ENCODE peak calls at places on chromosomes 7 and 10, in five cellular contexts. R, Q, X, I and M are unnamed samples.

GRCh38 chr10:30736685-30737232 is 107.2 kb upstream of the LYZL2 start:
- DNase-seq in I (no peak), Q (peak), R (peak), X (no peak), M (no peak)

GRCh38 chr10:79438021-79438698 is 7.3 kb downstream of the ZCCHC24 start:
- DNase-seq in X (no peak), Q (no peak), R (peak), I (no peak), M (no peak)

GRCh38 chr7:21616796-21617436 is 74.1 kb downstream of the DNAH11 start:
- DNase-seq in I (no peak), R (no peak), X (no peak), Q (peak), M (no peak)

GRCh38 chr7:108094933-108095710 is 35.0 kb downstream of the LAMB4 start:
- DNase-seq in I (no peak), R (peak), X (no peak), Q (peak), M (no peak)

GRCh38 chr10:79407811-79408795 is 37.3 kb downstream of the ZCCHC24 start:
- DNase-seq in R (peak), I (no peak), X (peak), Q (peak), M (no peak)

GRCh38 chr7:17166824-17167379 is 131.6 kb upstream of the AHR start:
- DNase-seq in X (no peak), R (no peak), Q (no peak), I (no peak), M (no peak)

GRCh38 chr10:96643920-96644319 is 57.1 kb upstream of the TM9SF3 start:
- DNase-seq in Q (no peak), X (no peak), I (no peak), R (no peak), M (no peak)

GRCh38 chr10:43576062-43576461 is 1.6 kb upstream of the ZNF239 start:
- DNase-seq in X (no peak), R (no peak), Q (no peak), I (no peak), M (no peak)

GRCh38 chr10:69061305-69062161 is 26.4 kb upstream of the SRGN start:
- DNase-seq in R (peak), Q (peak), I (no peak), X (peak), M (no peak)

GRCh38 chr10:82267465-82267864 is 392.5 kb downstream of the NRG3 start:
- DNase-seq in R (no peak), Q (no peak), X (no peak), I (no peak), M (no peak)

GRCh38 chr7:50379082-50379481 is 71.1 kb downstream of the FIGNL1 start:
- DNase-seq in Q (no peak), R (no peak), I (peak), X (no peak), M (no peak)

GRCh38 chr7:39321245-39321644 is 245.0 kb upstream of the YAE1 start:
- DNase-seq in Q (no peak), X (no peak), I (no peak), R (no peak), M (no peak)

GRCh38 chr7:101140746-101141382 is 13.4 kb upstream of the AP1S1 start:
- DNase-seq in I (no peak), Q (no peak), X (no peak), R (no peak), M (no peak)

GRCh38 chr10:79150444-79150754 is 81.6 kb downstream of the ZMIZ1 start:
- DNase-seq in X (no peak), Q (no peak), I (no peak), R (no peak), M (no peak)

GRCh38 chr7:135274495-135275268 is 41.0 kb downstream of the STRA8 start:
- DNase-seq in I (peak), X (peak), R (peak), Q (peak), M (peak)

GRCh38 chr10:78502208-78502943 is 468.7 kb downstream of the RPS24 start:
- DNase-seq in R (no peak), I (no peak), Q (peak), X (no peak), M (no peak)

GRCh38 chr7:107208046-107208458 is 39.2 kb downstream of the HBP1 start:
- DNase-seq in X (no peak), Q (peak), I (no peak), R (no peak), M (no peak)

GRCh38 chr10:104067525-104067924 is 18.2 kb downstream of the COL17A1 start:
- DNase-seq in R (no peak), I (peak), Q (no peak), X (no peak), M (no peak)

GRCh38 chr7:12127490-12127889 is 83.6 kb upstream of the TMEM106B start:
- DNase-seq in X (no peak), R (no peak), Q (peak), I (no peak), M (no peak)

GRCh38 chr7:96212474-96212873 is 109.4 kb downstream of the SLC25A13 start:
- DNase-seq in X (no peak), Q (no peak), R (no peak), I (no peak), M (no peak)

GRCh38 chr7:147071536-147071935 is 954.9 kb downstream of the CNTNAP2 start:
- DNase-seq in X (no peak), I (no peak), R (no peak), Q (no peak), M (no peak)

GRCh38 chr7:66504131-66504530 is 124.5 kb upstream of the KCTD7 start:
- DNase-seq in R (no peak), X (no peak), I (no peak), Q (no peak), M (no peak)

GRCh38 chr7:47572101-47572460 is 9.8 kb downstream of the TNS3 start:
- DNase-seq in Q (no peak), X (no peak), I (no peak), R (peak), M (no peak)

GRCh38 chr7:14748461-14748860 is 154.1 kb downstream of the DGKB start:
- DNase-seq in X (no peak), Q (peak), R (no peak), I (no peak), M (no peak)

GRCh38 chr7:100418930-100419659 is 9.4 kb downstream of the ZCWPW1 start:
- DNase-seq in X (no peak), Q (no peak), R (no peak), I (no peak), M (no peak)

GRCh38 chr10:15141136-15142067 is 27.1 kb downstream of the NMT2 start:
- DNase-seq in X (no peak), Q (peak), R (no peak), I (no peak), M (no peak)

GRCh38 chr7:131664570-131664969 is 108.1 kb upstream of the PODXL start:
- DNase-seq in I (no peak), X (no peak), Q (peak), R (no peak), M (no peak)

GRCh38 chr7:21550076-21550475 is 7.2 kb downstream of the DNAH11 start:
- DNase-seq in I (no peak), X (no peak), Q (no peak), R (no peak), M (no peak)

GRCh38 chr10:100515612-100516011 is 4.0 kb downstream of the SEC31B start:
- DNase-seq in I (no peak), X (no peak), R (no peak), Q (no peak), M (no peak)
- TF ChIP-seq CTCF in I (no peak), X (no peak), R (no peak), Q (no peak), M (no peak)

DNA sequence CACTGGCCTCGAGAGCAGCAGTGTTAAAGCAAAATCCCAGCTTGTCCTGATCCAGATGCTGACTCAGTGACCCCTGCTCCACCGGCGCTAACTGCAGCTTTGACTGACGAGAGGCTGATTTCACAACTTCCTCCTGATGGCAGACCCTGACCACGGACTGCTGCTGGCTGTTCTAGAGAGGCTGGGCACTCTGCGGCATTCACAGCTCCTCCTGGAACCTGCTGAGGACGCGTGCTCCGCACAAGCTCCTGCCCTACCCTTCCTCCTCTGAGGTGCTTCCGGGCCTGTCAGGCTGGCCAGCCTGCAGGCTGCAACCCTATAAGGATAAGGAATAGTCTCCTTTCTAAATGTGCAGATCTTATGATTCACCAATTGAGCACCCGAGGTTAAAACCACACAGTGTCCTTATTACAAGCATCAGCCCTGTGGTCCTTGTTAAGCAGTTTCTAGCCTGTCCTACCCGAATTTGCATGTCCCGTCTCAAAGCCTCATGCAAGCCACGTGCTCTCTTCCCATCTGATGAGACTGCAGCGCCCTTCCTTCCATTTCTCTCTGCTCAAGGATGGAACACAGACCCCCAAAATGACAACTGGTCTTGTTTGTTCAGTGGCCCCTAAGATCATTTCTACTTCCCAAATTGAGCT is 35.5 kb upstream of the NCAPG2 start:
- DNase-seq in R (no peak), X (no peak), Q (peak), I (no peak), M (peak)
- TF ChIP-seq CTCF in R (no peak), X (no peak), Q (no peak), I (no peak), M (no peak)

GRCh38 chr7:23462846-23463245 is 7.4 kb downstream of the IGF2BP3 start:
- DNase-seq in I (no peak), X (no peak), R (no peak), Q (peak), M (no peak)
- TF ChIP-seq CTCF in I (peak), X (peak), R (no peak), Q (peak), M (no peak)

GRCh38 chr10:13848530-13849425 is 262.0 kb downstream of the PRPF18 start:
- DNase-seq in X (no peak), Q (no peak), R (peak), I (no peak), M (no peak)

GRCh38 chr10:13844651-13845050 is 257.9 kb downstream of the PRPF18 start:
- DNase-seq in Q (no peak), X (no peak), I (no peak), R (no peak), M (no peak)

GRCh38 chr10:13845897-13846296 is 259.1 kb downstream of the PRPF18 start:
- DNase-seq in X (no peak), R (no peak), Q (no peak), I (no peak), M (no peak)

GRCh38 chr10:13851906-13852305 is 265.1 kb downstream of the PRPF18 start:
- DNase-seq in I (no peak), R (no peak), X (no peak), Q (peak), M (no peak)

GRCh38 chr10:13847201-13847631 is 260.5 kb downstream of the PRPF18 start:
- DNase-seq in I (peak), Q (no peak), X (no peak), R (peak), M (no peak)
- TF ChIP-seq CTCF in I (peak), Q (no peak), X (no peak), R (no peak), M (peak)

GRCh38 chr10:60872451-60872850 is 71.5 kb downstream of the RHOBTB1 start:
- DNase-seq in Q (no peak), R (no peak), I (no peak), X (no peak), M (no peak)

GRCh38 chr10:60868946-60869345 is 75.0 kb downstream of the RHOBTB1 start:
- DNase-seq in R (no peak), Q (no peak), X (no peak), I (no peak), M (no peak)

GRCh38 chr10:60871215-60871614 is 72.8 kb downstream of the RHOBTB1 start:
- DNase-seq in R (no peak), X (no peak), Q (no peak), I (no peak), M (no peak)

GRCh38 chr10:60870803-60871202 is 73.2 kb downstream of the RHOBTB1 start:
- DNase-seq in X (no peak), R (no peak), Q (no peak), I (no peak), M (no peak)

GRCh38 chr10:60869916-60870728 is 73.9 kb downstream of the RHOBTB1 start:
- DNase-seq in R (no peak), I (peak), Q (no peak), X (no peak), M (no peak)
- TF ChIP-seq CTCF in R (no peak), I (peak), Q (no peak), X (peak), M (no peak)